ENCODE peak calls at places on chromosomes 1 and 21, in four cellular contexts. L, M, V and F are unnamed samples.

GRCh38 chr1:109252893-109253802 is 3.8 kb downstream of the CELSR2 start:
- DNase-seq in M (no peak), L (no peak), V (no peak), F (no peak)

GRCh38 chr1:33314371-33314893 is 6.5 kb downstream of the A3GALT2 start:
- DNase-seq in L (no peak), V (no peak), M (no peak), F (no peak)

GRCh38 chr1:77394166-77394565 is 112.3 kb downstream of the AK5 start:
- DNase-seq in M (no peak), V (peak), L (no peak), F (no peak)

GRCh38 chr1:31787261-31787660 is 23.1 kb upstream of the ADGRB2 start:
- DNase-seq in M (no peak), L (no peak), V (no peak), F (no peak)

GRCh38 chr1:4375812-4376211 is 278.6 kb upstream of the AJAP1 start:
- DNase-seq in L (no peak), V (no peak), M (no peak), F (no peak)

GRCh38 chr1:68188060-68188538 is 44.2 kb downstream of the WLS start:
- DNase-seq in M (no peak), V (no peak), L (no peak), F (no peak)

GRCh38 chr1:151923422-151923821 is 14.1 kb upstream of the THEM4 start:
- DNase-seq in M (no peak), V (no peak), L (no peak), F (no peak)

GRCh38 chr1:207152792-207153434 is 48.9 kb downstream of the C4BPA start:
- DNase-seq in M (peak), L (no peak), V (no peak), F (peak)

GRCh38 chr1:119564548-119564947 is 57.5 kb downstream of the HSD3B1 start:
- DNase-seq in L (no peak), V (no peak), M (no peak), F (no peak)

GRCh38 chr1:235766794-235767285 is 99.9 kb downstream of the LYST start:
- DNase-seq in L (no peak), V (no peak), M (no peak), F (no peak)

GRCh38 chr21:33168886-33169285 is 60.9 kb upstream of the IFNAR2 start:
- DNase-seq in V (no peak), M (no peak), L (no peak), F (no peak)

GRCh38 chr1:151399890-151400235 is 490 bp downstream of the PSMB4 start:
- DNase-seq in V (peak), L (no peak), M (peak), F (no peak)

GRCh38 chr1:202129453-202130274 is 6.9 kb downstream of the GPR37L1 start:
- DNase-seq in M (no peak), V (no peak), L (no peak), F (no peak)

GRCh38 chr1:204940591-204940990 is 69.9 kb downstream of the NFASC start:
- DNase-seq in L (no peak), M (no peak), V (no peak), F (no peak)

GRCh38 chr1:156487862-156488261 is 12.7 kb downstream of the MEF2D start:
- DNase-seq in L (no peak), V (no peak), M (no peak), F (no peak)

GRCh38 chr1:17359031-17359430 is 13.0 kb upstream of the PADI6 start:
- DNase-seq in M (no peak), V (no peak), L (no peak), F (no peak)

GRCh38 chr1:8201331-8201861 is 116.5 kb upstream of the SLC45A1 start:
- DNase-seq in V (no peak), L (no peak), M (peak), F (no peak)

GRCh38 chr1:184299076-184299790 is 87.6 kb upstream of the C1orf21 start:
- DNase-seq in M (no peak), L (no peak), V (peak), F (no peak)

GRCh38 chr1:243254233-243254926 is 701 bp downstream of the CEP170 start:
- DNase-seq in L (peak), V (peak), M (peak), F (peak)

DNA sequence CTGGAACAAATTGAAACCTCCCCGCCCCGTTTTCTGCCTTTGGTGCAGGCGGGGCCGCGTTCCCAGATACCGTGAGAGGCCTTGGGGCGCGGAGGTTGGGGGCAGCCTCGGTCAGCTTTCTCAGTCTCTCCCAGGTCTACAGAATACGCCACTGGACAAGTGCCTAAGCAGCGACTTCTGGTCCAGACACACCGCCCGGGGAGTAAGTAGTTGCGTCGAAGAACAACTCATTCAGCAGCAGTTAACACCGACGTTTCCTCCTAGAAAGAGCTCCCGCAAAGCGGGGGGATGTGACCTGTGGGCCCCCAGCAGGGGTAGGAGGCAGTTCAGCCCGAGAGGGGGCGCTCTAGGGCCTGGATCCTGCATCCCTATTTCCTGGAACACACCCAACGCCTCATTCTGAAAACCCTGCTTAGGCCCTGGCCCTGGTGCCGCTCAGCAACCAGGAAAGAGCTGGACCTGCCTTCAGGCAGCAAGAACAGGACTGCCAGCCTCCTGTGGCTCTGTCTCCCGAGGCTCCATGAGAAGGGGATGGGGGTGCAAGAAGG is 6.5 kb upstream of the BARHL2 start:
- DNase-seq in V (no peak), M (no peak), L (no peak), F (no peak)
- H3K4me3 ChIP-seq in V (no peak), M (no peak), L (no peak), F (no peak)

DNA sequence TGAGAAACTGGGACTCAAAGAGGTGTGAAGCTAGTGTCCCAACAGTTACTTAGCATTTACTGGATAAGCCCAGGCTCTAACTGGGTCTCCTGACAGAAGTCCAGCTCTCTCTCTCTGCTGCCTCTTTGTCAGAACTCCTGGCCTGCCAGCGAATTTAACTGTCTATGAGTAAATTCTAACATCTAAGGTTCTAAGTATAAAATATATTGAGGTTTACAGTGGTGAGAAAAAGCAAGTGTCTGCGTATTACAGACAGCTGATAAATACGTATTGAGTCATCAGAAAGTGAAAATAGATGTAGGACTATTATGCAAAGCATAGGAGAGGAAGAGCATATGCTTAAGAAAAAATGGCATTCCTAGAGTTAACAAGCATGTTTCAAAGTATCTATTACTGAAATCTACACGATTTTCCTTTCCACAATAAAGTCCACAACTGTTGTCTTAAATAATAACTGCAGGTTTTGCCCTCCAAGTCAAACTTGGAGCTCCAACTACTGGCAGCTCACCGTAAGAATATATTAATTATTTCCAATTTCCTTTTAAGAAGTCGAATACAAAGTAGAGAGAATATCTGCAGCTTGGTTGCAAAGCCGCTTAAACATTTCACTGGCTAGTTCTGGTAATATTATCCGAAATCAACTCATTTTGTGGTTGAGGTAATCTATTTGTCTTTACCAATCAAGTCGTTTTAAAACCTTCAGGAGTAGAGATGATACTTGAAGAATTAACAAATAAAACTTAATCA is 1.4 kb upstream of the RGS2 start:
- DNase-seq in M (no peak), V (peak), L (no peak), F (no peak)
- TF ChIP-seq CTCF in M (no peak), V (peak), L (peak), F (peak)

GRCh38 chr1:167634435-167634834 is 4.4 kb downstream of the RCSD1 start:
- DNase-seq in L (no peak), V (no peak), M (no peak), F (peak)
- H3K4me3 ChIP-seq in L (no peak), V (no peak), M (no peak), F (no peak)

DNA sequence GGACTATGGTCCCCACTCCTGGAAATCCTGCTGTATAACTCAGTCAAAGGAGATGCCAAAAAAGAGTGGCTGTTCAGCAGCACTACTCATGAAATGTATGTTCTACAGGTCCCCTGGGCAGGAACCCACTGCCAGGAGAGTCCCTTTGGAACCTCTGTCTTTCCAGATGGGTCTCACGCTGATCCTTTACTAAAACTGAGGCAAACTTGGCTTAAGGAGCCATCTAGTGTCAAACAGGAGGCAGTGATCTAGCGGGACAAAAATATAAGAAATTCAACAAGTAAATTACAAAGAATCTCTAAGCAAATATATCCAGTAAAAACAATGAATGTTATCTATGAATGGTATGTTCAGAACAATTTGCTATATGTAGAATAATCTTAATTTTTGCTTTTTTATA is 80.5 kb upstream of the PRMT6 start:
- DNase-seq in V (peak), M (no peak), L (no peak), F (no peak)
- TF ChIP-seq CTCF in V (peak), M (peak), L (no peak), F (peak)